ENCODE peak calls at places on chromosomes 6 and 20, in five cellular contexts. E is A549, B is endothelial cell of umbilical vein, L is OCI-LY7, Q is neural progenitor cell. I is an unnamed sample.
A peak's percentile ranks its signal among the peaks of the same experiment; 100 is the strongest.

GRCh38 chr6:56652994-56653393 is 10.3 kb upstream of the DST start:
- DNase-seq in E (peak; percentile 69), B (peak; percentile 86), L (no peak), Q (no peak), I (no peak)

GRCh38 chr20:53872561-53873248 is 197.7 kb downstream of the BCAS1 start:
- DNase-seq in E (no peak), B (no peak), L (peak; percentile 90), Q (no peak), I (peak; percentile 72)

GRCh38 chr6:51814418-51814817 is 273.0 kb downstream of the PKHD1 start:
- DNase-seq in E (no peak), B (no peak), L (no peak), Q (no peak), I (peak; percentile 87)

GRCh38 chr6:46293641-46294316 is 123.0 kb upstream of the ENPP5 start:
- DNase-seq in E (no peak), B (no peak), L (no peak), Q (no peak), I (no peak)

GRCh38 chr6:100451577-100451976 is 13.1 kb downstream of the SIM1 start:
- DNase-seq in E (no peak), B (no peak), L (no peak), Q (no peak), I (no peak)

GRCh38 chr6:38477680-38478260 is 162.0 kb downstream of the BTBD9 start:
- DNase-seq in E (no peak), B (no peak), L (no peak), Q (peak; percentile 69), I (no peak)

GRCh38 chr6:53119772-53120409 is 28.8 kb downstream of the GCM1 start:
- DNase-seq in E (peak; percentile 44), B (no peak), L (no peak), Q (no peak), I (no peak)

GRCh38 chr6:41422156-41422555 is 86.7 kb downstream of the NCR2 start:
- DNase-seq in E (no peak), B (no peak), L (no peak), Q (no peak), I (no peak)

GRCh38 chr6:106525111-106525884 is 104.0 kb downstream of the RTN4IP1 start:
- DNase-seq in E (no peak), B (peak; percentile 70), L (peak; percentile 78), Q (no peak), I (peak; percentile 74)

GRCh38 chr20:12555369-12555768 is 453.4 kb upstream of the SPTLC3 start:
- DNase-seq in E (no peak), B (no peak), L (no peak), Q (no peak), I (no peak)

GRCh38 chr6:15480546-15480945 is 182.3 kb downstream of the DTNBP1 start:
- DNase-seq in E (no peak), B (no peak), L (no peak), Q (no peak), I (no peak)

GRCh38 chr6:6834356-6835342 is 246.1 kb downstream of the LY86 start:
- DNase-seq in E (no peak), B (no peak), L (peak; percentile 7), Q (no peak), I (no peak)

GRCh38 chr6:27767851-27768250 is 144.3 kb downstream of the OR2B2 start:
- DNase-seq in E (no peak), B (no peak), L (no peak), Q (no peak), I (no peak)

DNA sequence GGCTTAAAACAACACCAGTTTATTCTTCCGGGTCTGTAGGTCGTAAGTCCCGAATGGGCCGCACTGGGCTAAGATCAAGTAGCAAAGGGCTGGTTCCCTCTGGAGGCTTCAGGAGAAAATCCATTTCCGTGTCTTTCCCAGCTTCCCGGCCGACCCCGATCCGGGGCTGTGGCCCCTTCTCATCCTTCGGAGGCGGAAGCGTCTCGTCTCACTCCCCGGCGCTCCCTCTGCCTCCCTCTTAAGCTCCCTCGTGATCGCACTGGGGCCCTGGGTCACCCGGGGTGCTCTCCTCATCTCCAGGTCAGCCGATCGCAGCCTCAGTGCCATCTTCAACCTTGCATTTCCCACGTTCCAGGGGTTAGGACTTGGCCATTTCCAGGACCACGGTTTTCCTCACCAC is 199.4 kb downstream of the WDR27 start:
- DNase-seq in E (no peak), B (no peak), L (no peak), Q (no peak), I (no peak)
- H3K4me1 ChIP-seq in E (no peaks in the 10 kb centered on the region), B (no peaks in the 10 kb centered on the region), L (no peaks in the 10 kb centered on the region), Q (no peaks in the 10 kb centered on the region), I (no peaks in the 10 kb centered on the region)

GRCh38 chr6:29720863-29721262 is 2.4 kb upstream of the HLA-F start:
- DNase-seq in E (no peak), B (no peak), L (peak; percentile 40), Q (no peak), I (peak; percentile 15)

GRCh38 chr6:29724937-29725869 is 2.0 kb downstream of the HLA-F start:
- DNase-seq in E (no peak), B (no peak), L (no peak), Q (no peak), I (no peak)

GRCh38 chr6:29723666-29724588 is 693 bp downstream of the HLA-F start:
- DNase-seq in E (no peak), B (peak; percentile 5), L (peak; percentile 39), Q (peak; percentile 68), I (peak; percentile 27)

GRCh38 chr6:29725981-29726380 is 2.7 kb downstream of the HLA-F start:
- DNase-seq in E (no peak), B (no peak), L (no peak), Q (no peak), I (no peak)

GRCh38 chr6:29722773-29723665 is at the start of gene HLA-F:
- DNase-seq in E (peak; percentile 68), B (peak; percentile 87), L (peak; percentile 86), Q (peak; percentile 75), I (peak; percentile 85)
- H3K27ac ChIP-seq in E (peak within 1 kb of the TSS; percentile 84), B (no peak within 1 kb of the TSS), L (no peak within 1 kb of the TSS), Q (no peak within 1 kb of the TSS), I (no peak within 1 kb of the TSS)

GRCh38 chr20:57008217-57008616 is 258.2 kb downstream of the BMP7 start:
- DNase-seq in E (peak; percentile 24), B (no peak), L (no peak), Q (peak; percentile 16), I (no peak)
- H3K4me1 ChIP-seq in E (peaks cover 30% of the 10 kb centered on the region), B (no peaks in the 10 kb centered on the region), L (peaks cover 15% of the 10 kb centered on the region), Q (peaks cover 52% of the 10 kb centered on the region), I (peaks cover 38% of the 10 kb centered on the region)

GRCh38 chr20:49542514-49542991 is 25.4 kb downstream of the PTGIS start:
- DNase-seq in E (no peak), B (no peak), L (no peak), Q (no peak), I (no peak)
- H3K27ac ChIP-seq in E (peak overlapping the region; percentile 61), B (no peak overlapping the region), L (no peak overlapping the region), Q (no peak overlapping the region), I (no peak overlapping the region)

DNA sequence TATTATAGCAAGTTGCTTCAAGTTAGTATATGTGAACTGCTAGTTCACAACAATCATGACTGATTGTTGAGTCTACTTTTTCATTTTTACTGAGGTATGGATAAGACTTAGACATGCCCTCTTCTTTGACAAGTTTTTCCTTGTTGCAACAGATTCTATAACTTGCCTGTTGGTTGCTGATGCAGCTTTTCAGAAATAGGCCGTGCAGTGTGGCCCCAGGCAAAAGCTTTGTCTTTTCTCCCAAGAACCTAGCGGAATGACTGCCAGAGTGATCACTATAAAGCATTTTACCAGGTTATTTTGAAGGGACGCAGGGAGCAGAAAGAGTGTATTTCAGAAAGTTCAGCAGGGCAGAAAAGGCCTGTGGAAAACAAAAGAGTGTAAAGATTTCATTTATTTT is 16.0 kb downstream of the HECA start:
- DNase-seq in E (no peak), B (no peak), L (no peak), Q (peak; percentile 39), I (no peak)
- H3K4me1 ChIP-seq in E (no peaks in the 10 kb centered on the region), B (peaks cover 6% of the 10 kb centered on the region), L (peaks cover 7% of the 10 kb centered on the region), Q (peaks cover 48% of the 10 kb centered on the region), I (no peaks in the 10 kb centered on the region)

GRCh38 chr6:170042086-170042485 is 248.8 kb downstream of the DLL1 start:
- DNase-seq in E (no peak), B (no peak), L (no peak), Q (no peak), I (no peak)
- H3K27ac ChIP-seq in E (no peak overlapping the region), B (no peak overlapping the region), L (no peak overlapping the region), Q (no peak overlapping the region), I (no peak overlapping the region)

DNA sequence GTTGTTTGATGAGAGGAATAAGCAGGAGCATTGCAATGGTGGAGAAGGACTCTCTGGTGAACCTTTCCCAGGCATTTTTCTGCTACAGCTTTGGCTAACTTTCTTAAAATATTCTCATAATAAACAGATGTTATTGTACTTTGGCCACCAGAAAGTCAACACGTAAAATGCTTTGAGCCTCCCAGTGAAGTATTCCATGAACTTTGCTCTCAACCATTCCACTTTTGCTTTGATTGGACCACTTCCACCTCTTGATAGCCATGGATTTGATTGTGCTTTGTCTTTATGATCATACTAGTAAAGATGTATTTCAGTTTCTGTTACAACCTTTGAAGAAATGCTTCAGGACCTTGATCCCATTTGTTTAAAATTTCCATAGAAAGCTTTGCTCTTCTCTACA is 241.1 kb downstream of the TENT5A start:
- DNase-seq in E (no peak), B (no peak), L (no peak), Q (no peak), I (no peak)
- H3K4me1 ChIP-seq in E (no peaks in the 10 kb centered on the region), B (no peaks in the 10 kb centered on the region), L (no peaks in the 10 kb centered on the region), Q (no peaks in the 10 kb centered on the region), I (no peaks in the 10 kb centered on the region)

GRCh38 chr6:107977283-107977682 is 19.3 kb upstream of the SEC63 start:
- DNase-seq in E (peak; percentile 42), B (peak; percentile 61), L (peak; percentile 28), Q (peak; percentile 30), I (no peak)
- H3K27ac ChIP-seq in E (no peak overlapping the region), B (no peak overlapping the region), L (no peak overlapping the region), Q (no peak overlapping the region), I (no peak overlapping the region)

GRCh38 chr6:37233541-37233940 is 24.0 kb upstream of the TBC1D22B start:
- DNase-seq in E (no peak), B (no peak), L (no peak), Q (no peak), I (no peak)
- H3K4me1 ChIP-seq in E (peaks cover 18% of the 10 kb centered on the region), B (peaks cover 15% of the 10 kb centered on the region), L (no peaks in the 10 kb centered on the region), Q (no peaks in the 10 kb centered on the region), I (no peaks in the 10 kb centered on the region)

I was measured in MM.1S.